ENCODE peak calls at places on chromosome 16, in nine cellular contexts. M is LoVo; Q is HFF-Myc; I is fibroblast of the aortic adventitia; C is gastrocnemius medialis; U is activated CD4-positive, CD25-positive, alpha-beta regulatory T cell treated with anti-CD3 and anti-CD28 coated beads, Interleukin-2, amount 50 U/mL, for 16 hours; N is head of caudate nucleus; K is C1 segment of cervical spinal cord; L is NCI-H226. G is an unnamed sample.

GRCh38 chr16:52871481-52871880 is 181.2 kb downstream of the CHD9NB start:
- DNase-seq in L (no peak), N (no peak), M (no peak), K (no peak), C (no peak), I (no peak), Q (no peak), U (no peak), G (no peak)

GRCh38 chr16:87086156-87086555 is 231.0 kb downstream of the C16orf95 start:
- DNase-seq in I (peak; percentile 74), U (no peak), K (no peak), C (no peak), Q (peak; percentile 32), M (no peak), L (peak; percentile 2), N (no peak), G (peak; percentile 99)

GRCh38 chr16:59633996-59634579 is 900.0 kb upstream of the GOT2 start:
- DNase-seq in U (no peak), M (no peak), L (no peak), I (peak; percentile 46), C (no peak), Q (no peak), N (no peak), K (no peak), G (peak; percentile 52)

GRCh38 chr16:85681255-85681654 is 7.5 kb downstream of the GINS2 start:
- DNase-seq in N (no peak), C (no peak), U (no peak), K (no peak), M (no peak), Q (no peak), L (no peak), I (no peak), G (no peak)

GRCh38 chr16:1696863-1697262 is 9.1 kb upstream of the MAPK8IP3 start:
- DNase-seq in N (no peak), M (no peak), L (no peak), K (no peak), U (no peak), Q (no peak), C (no peak), I (no peak), G (peak; percentile 79)

GRCh38 chr16:70646260-70647241 is at the start of gene IL34:
- DNase-seq in K (no peak), I (peak; percentile 39), U (no peak), N (peak; percentile 76), Q (no peak), L (no peak), C (peak; percentile 97), M (no peak), G (no peak)

GRCh38 chr16:8878523-8878911 is 3.6 kb upstream of the LITAFD start:
- DNase-seq in C (no peak), U (no peak), M (peak; percentile 20), K (no peak), L (peak; percentile 87), N (no peak), Q (no peak), I (peak; percentile 32), G (peak; percentile 65)

GRCh38 chr16:17775061-17775460 is 304.3 kb upstream of the XYLT1 start:
- DNase-seq in K (no peak), Q (no peak), M (no peak), I (no peak), N (no peak), U (no peak), L (no peak), C (no peak), G (peak; percentile 3)

GRCh38 chr16:77761204-77761603 is 27.2 kb upstream of the VAT1L start:
- DNase-seq in M (no peak), K (no peak), Q (no peak), N (no peak), I (no peak), U (no peak), C (no peak), L (no peak), G (no peak)

GRCh38 chr16:27819881-27820610 is 243.5 kb downstream of the GSG1L start:
- DNase-seq in I (no peak), M (no peak), C (no peak), Q (no peak), U (no peak), N (peak; percentile 76), L (no peak), K (no peak), G (no peak)

GRCh38 chr16:66740010-66740409 is 11.4 kb downstream of the DYNC1LI2 start:
- DNase-seq in Q (no peak), U (no peak), C (no peak), I (peak; percentile 51), M (no peak), K (no peak), L (no peak), N (no peak), G (peak; percentile 40)

GRCh38 chr16:74372953-74373846 is 2.9 kb upstream of the NPIPB15 start:
- DNase-seq in L (no peak), Q (no peak), I (no peak), U (no peak), N (peak; percentile 56), C (no peak), M (no peak), K (no peak), G (no peak)

GRCh38 chr16:26885674-26886073 is 181.1 kb upstream of the C16orf82 start:
- DNase-seq in U (no peak), K (no peak), M (no peak), N (no peak), I (no peak), C (no peak), L (no peak), Q (no peak), G (no peak)

GRCh38 chr16:86576591-86577313 is 1.6 kb upstream of the FOXL1 start:
- DNase-seq in M (no peak), K (no peak), C (no peak), L (no peak), I (no peak), U (no peak), Q (no peak), N (no peak), G (no peak)

GRCh38 chr16:80084614-80085013 is 456.2 kb upstream of the DYNLRB2 start:
- DNase-seq in L (peak; percentile 49), N (peak; percentile 42), U (no peak), I (peak; percentile 1), C (peak; percentile 19), M (peak; percentile 24), K (no peak), Q (no peak), G (peak; percentile 58)

GRCh38 chr16:75764154-75764768 is 38.0 kb upstream of the CPHXL start:
- DNase-seq in I (peak; percentile 85), Q (peak; percentile 43), C (no peak), K (no peak), U (peak; percentile 21), N (peak; percentile 76), L (peak; percentile 26), M (peak; percentile 70), G (peak; percentile 61)

GRCh38 chr16:55502801-55503366 is 6.0 kb upstream of the LPCAT2 start:
- DNase-seq in K (peak; percentile 64), L (peak; percentile 86), M (peak; percentile 80), N (peak; percentile 93), I (peak; percentile 98), Q (peak; percentile 78), C (peak; percentile 79), U (no peak), G (peak; percentile 99)

GRCh38 chr16:77376358-77376757 is 58.5 kb downstream of the ADAMTS18 start:
- DNase-seq in U (no peak), C (no peak), M (no peak), I (no peak), N (no peak), Q (no peak), L (no peak), K (no peak), G (no peak)

GRCh38 chr16:82936941-82937551 is 310.3 kb downstream of the CDH13 start:
- DNase-seq in N (no peak), I (peak; percentile 48), Q (peak; percentile 11), K (no peak), M (no peak), L (no peak), C (no peak), U (no peak), G (peak; percentile 82)

GRCh38 chr16:49282690-49283375 is 1.2 kb upstream of the CBLN1 start:
- DNase-seq in M (no peak), Q (no peak), N (no peak), L (no peak), U (no peak), C (no peak), I (no peak), K (no peak), G (no peak)

GRCh38 chr16:78895661-78896060 is 704.9 kb downstream of the MAF start:
- DNase-seq in M (no peak), K (no peak), L (no peak), Q (no peak), N (no peak), C (no peak), I (no peak), U (no peak), G (no peak)

GRCh38 chr16:10598157-10598556 is 17.8 kb upstream of the EMP2 start:
- DNase-seq in N (no peak), U (no peak), C (no peak), L (no peak), M (peak; percentile 17), I (no peak), K (no peak), Q (no peak), G (no peak)

GRCh38 chr16:6753553-6753952 is 579.1 kb upstream of the RBFOX1 start:
- DNase-seq in M (no peak), L (no peak), N (peak; percentile 52), I (no peak), U (no peak), Q (no peak), K (no peak), C (no peak), G (no peak)

GRCh38 chr16:15946257-15947044 is 3.0 kb upstream of the ABCC1 start:
- DNase-seq in L (no peak), C (no peak), Q (peak; percentile 53), U (no peak), I (peak; percentile 86), N (no peak), M (peak; percentile 55), K (no peak), G (peak; percentile 25)

GRCh38 chr16:54934536-54935410 is 4.1 kb downstream of the IRX5 start:
- DNase-seq in L (no peak), N (no peak), I (peak; percentile 10), Q (no peak), M (no peak), C (no peak), U (no peak), K (no peak), G (no peak)

GRCh38 chr16:88087517-88087877 is 136.3 kb downstream of the BANP start:
- DNase-seq in M (no peak), Q (no peak), K (no peak), L (no peak), C (no peak), U (no peak), N (no peak), I (no peak), G (no peak)

GRCh38 chr16:17414421-17414820 is 56.3 kb downstream of the XYLT1 start:
- DNase-seq in K (no peak), Q (no peak), U (no peak), I (no peak), M (no peak), C (no peak), L (no peak), N (no peak), G (no peak)

GRCh38 chr16:15907863-15908478 is 19.6 kb upstream of the CEP20 start:
- DNase-seq in N (no peak), Q (no peak), M (peak; percentile 23), U (peak; percentile 4), C (peak; percentile 40), K (no peak), L (peak; percentile 50), I (no peak), G (peak; percentile 82)

GRCh38 chr16:11329080-11329491 is 16.2 kb upstream of the RMI2 start:
- DNase-seq in N (no peak), L (no peak), Q (no peak), K (no peak), M (no peak), I (no peak), U (no peak), C (no peak), G (peak; percentile 54)

GRCh38 chr16:47458331-47458730 is 2.5 kb downstream of the ITFG1 start:
- DNase-seq in M (no peak), K (no peak), U (no peak), I (no peak), C (no peak), N (no peak), Q (no peak), L (no peak), G (no peak)

GRCh38 chr16:6193718-6194117 is 1096.1 kb upstream of the EEF2KMT start:
- DNase-seq in N (no peak), C (no peak), M (no peak), Q (no peak), L (peak; percentile 65), U (no peak), K (no peak), I (no peak), G (peak; percentile 43)

G was measured in RPMI7951.